ENCODE peak calls at places on chromosomes 11 and 22, in five cellular contexts. T, E, Q, R and M are unnamed samples. For H3K27me3, the result is how much of the 10 kb centered on the place peaks cover.

GRCh38 chr11:115222218-115222862 is 281.9 kb downstream of the CADM1 start:
- DNase-seq in T (peak), Q (no peak), R (no peak), E (no peak), M (peak)

GRCh38 chr22:24408630-24409029 is 18.8 kb upstream of the ADORA2A start:
- DNase-seq in R (no peak), Q (no peak), T (no peak), E (no peak), M (no peak)

GRCh38 chr11:86919557-86920210 is 35.5 kb downstream of the FZD4 start:
- DNase-seq in Q (no peak), E (peak), T (peak), R (peak), M (no peak)

GRCh38 chr22:39703890-39704658 is 133.5 kb downstream of the CACNA1I start:
- DNase-seq in E (peak), T (no peak), Q (peak), R (no peak), M (no peak)

GRCh38 chr22:44623771-44624510 is 78.1 kb upstream of the PRR5 start:
- DNase-seq in Q (no peak), E (no peak), R (peak), T (peak), M (no peak)

GRCh38 chr11:93967944-93968343 is 53.2 kb upstream of the HEPHL1 start:
- DNase-seq in R (no peak), T (no peak), Q (no peak), E (no peak), M (no peak)

GRCh38 chr11:120170741-120171261 is 32.9 kb upstream of the TRIM29 start:
- DNase-seq in E (no peak), Q (no peak), R (no peak), T (no peak), M (no peak)

GRCh38 chr11:64793271-64794160 is 9.5 kb downstream of the MAP4K2 start:
- DNase-seq in Q (no peak), T (no peak), E (no peak), R (no peak), M (no peak)

GRCh38 chr22:27273386-27273785 is 528.2 kb downstream of the MN1 start:
- DNase-seq in T (peak), Q (no peak), E (no peak), R (no peak), M (no peak)

GRCh38 chr22:37804502-37804885 is 3.2 kb upstream of the GCAT start:
- DNase-seq in R (no peak), Q (no peak), T (no peak), E (no peak), M (no peak)

GRCh38 chr11:38788591-38788990 is 2190.6 kb upstream of the RAG2 start:
- DNase-seq in E (no peak), R (no peak), T (no peak), Q (no peak), M (no peak)

GRCh38 chr11:1178201-1178885 is 20.6 kb downstream of the MUC5AC start:
- DNase-seq in E (no peak), R (no peak), T (no peak), Q (peak), M (no peak)

GRCh38 chr11:118241191-118242098 is 10.7 kb downstream of the MPZL3 start:
- DNase-seq in R (peak), T (no peak), Q (no peak), E (peak), M (no peak)

GRCh38 chr11:57498540-57498939 is 17.0 kb downstream of the SLC43A1 start:
- DNase-seq in T (no peak), R (no peak), E (no peak), Q (no peak), M (no peak)

GRCh38 chr11:130904380-130904779 is 11.9 kb downstream of the SNX19 start:
- DNase-seq in E (no peak), R (no peak), T (no peak), Q (no peak), M (no peak)

GRCh38 chr22:44448271-44448780 is 49.7 kb downstream of the RTL6 start:
- DNase-seq in T (peak), R (peak), E (peak), Q (peak), M (peak)

GRCh38 chr11:75996523-75997272 is 181.7 kb downstream of the UVRAG start:
- DNase-seq in Q (no peak), T (no peak), E (no peak), R (no peak), M (no peak)

GRCh38 chr11:113016905-113017304 is 55.7 kb downstream of the NCAM1 start:
- DNase-seq in T (no peak), Q (no peak), E (no peak), R (no peak), M (no peak)

GRCh38 chr22:31828739-31829138 is 74.9 kb downstream of the DEPDC5 start:
- DNase-seq in T (no peak), Q (no peak), E (no peak), R (no peak), M (no peak)

GRCh38 chr22:19948057-19948760 is 6.6 kb upstream of the TXNRD2 start:
- DNase-seq in T (peak), E (no peak), Q (no peak), R (no peak), M (no peak)
- TF ChIP-seq CTCF in T (no peak), E (no peak), Q (no peak), R (peak), M (no peak)

GRCh38 chr11:36702330-36703054 is 104.5 kb upstream of the RAG2 start:
- DNase-seq in E (peak), R (peak), T (peak), Q (no peak), M (peak)

GRCh38 chr11:36699271-36699670 is 101.2 kb upstream of the RAG2 start:
- DNase-seq in R (no peak), T (no peak), E (no peak), Q (no peak), M (no peak)

DNA sequence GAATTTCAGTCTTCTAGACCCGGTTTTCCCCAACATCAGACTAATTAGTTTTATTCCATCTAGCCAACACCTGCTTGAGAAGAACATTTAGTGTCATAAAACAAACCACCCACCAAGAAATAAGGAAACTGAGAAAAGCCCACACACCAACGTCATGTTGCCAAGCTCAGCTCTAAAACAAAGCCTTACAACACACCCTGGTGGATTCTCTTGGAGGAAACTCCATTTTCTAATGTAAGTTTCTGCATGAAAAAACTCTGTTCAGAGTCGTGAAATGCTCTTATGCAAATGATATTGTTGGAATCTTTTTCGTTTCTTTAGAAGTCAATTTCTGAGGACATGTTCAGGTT is 105.0 kb upstream of the RAG2 start:
- DNase-seq in Q (no peak), E (no peak), T (no peak), R (no peak), M (no peak)
- H3K4me3 ChIP-seq in Q (no peak), E (no peak), T (no peak), R (no peak), M (no peak)

GRCh38 chr11:63768232-63769043 is at the start of gene ZFTA:
- DNase-seq in E (peak), R (peak), T (peak), Q (peak), M (no peak)
- H3K27me3 ChIP-seq in E (under half), R (under half), T (under half), Q (under half), M (under half)

GRCh38 chr11:2297623-2298030 is 4.1 kb downstream of the C11orf21 start:
- DNase-seq in T (peak), R (no peak), E (no peak), Q (no peak), M (no peak)

GRCh38 chr11:2299773-2300172 is 1.9 kb downstream of the C11orf21 start:
- DNase-seq in Q (no peak), T (peak), E (no peak), R (no peak), M (no peak)

GRCh38 chr11:2300290-2300935 is 1.3 kb downstream of the C11orf21 start:
- DNase-seq in E (no peak), Q (peak), T (no peak), R (no peak), M (no peak)

GRCh38 chr11:2298131-2298794 is 3.5 kb downstream of the C11orf21 start:
- DNase-seq in Q (no peak), E (no peak), T (peak), R (no peak), M (no peak)

DNA sequence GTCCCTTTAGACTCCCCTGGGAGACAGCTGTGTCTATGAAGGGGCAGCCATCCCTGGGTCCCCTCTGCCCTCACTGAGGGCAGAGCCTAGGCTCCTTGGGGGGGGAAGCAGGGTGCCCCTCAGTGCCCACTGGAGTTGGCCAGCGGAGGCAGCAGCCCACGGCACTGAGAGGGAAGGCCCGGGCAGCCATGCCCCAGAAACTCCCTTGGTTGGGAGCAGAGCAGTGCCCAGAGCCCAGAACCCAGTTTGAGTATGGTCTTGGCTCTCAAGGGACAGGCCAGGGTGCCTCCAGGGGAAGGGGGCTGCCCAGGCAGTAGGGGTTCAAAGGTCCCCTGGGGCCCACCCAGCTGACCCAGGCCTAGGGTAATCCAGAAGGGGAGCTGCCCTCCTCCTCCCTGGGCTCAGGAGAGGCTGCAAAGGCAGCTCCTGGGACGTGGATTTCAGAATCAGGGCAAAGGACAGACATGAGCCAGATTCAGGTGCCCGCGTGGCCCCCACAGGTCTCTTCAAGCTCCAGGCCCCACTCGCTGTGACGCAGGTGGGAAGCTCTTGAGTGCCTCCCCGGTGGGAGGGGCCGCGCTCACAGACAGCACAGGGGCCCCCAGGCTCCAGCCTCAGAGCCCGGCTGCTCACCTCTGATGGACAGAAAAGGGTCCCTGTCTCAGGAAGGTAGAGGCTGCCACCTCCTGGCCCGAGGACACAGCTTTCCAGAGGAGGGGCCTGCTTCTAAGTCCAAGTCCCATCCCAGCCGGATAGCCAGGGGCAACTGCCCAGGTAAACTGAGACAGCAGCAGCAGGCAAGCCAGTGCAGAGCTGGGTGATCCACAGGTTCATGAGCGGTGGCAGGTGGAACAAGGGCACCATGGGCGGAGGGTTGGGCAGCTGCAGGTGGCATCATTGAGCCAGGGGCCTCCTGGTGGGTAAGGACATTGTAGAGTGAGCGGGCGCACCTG is 2.6 kb downstream of the C11orf21 start:
- DNase-seq in Q (no peak), E (no peak), R (peak), T (peak), M (no peak)
- TF ChIP-seq CTCF in Q (peak), E (no peak), R (peak), T (peak), M (no peak)

DNA sequence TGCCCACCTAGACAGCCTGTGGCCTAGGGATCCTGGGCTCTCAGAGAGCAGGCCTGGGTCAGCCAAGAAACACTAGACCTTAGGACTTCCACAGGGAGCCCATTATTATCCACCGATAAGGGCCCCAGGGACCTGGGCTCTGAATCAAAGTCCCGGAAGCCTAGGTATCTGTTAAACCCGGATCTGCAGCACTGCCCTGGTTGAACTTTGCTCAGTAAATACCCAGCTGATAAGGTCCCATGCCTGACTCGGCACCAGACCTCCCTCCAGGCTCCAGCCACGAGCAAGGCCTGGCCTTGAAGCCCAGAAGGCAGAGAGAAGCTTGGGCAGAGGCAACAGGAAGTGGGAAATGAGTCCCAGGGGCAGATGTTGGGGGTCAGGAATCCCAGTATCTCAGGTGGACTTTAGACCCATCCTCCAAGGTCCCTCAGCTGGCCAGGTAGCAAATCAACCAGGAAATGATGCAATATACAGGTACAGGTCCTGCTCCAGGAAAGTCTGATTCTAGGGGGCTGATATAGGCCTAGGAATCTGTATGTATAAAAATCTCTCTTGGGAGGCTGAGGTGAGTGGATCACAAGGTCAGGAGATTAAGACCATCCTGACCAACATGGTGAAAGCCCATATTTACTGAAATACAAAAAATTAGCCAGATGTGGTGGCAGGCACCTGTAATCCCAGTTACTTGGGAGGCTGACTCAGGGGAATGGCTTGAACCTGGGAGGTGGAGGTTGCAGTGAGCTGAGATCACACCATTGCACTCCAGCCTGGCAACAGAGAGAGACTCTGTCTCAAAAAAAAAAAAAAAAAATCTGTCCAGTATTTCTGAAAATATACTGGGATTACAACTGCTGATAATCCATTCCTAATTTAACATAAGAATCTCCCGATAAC is 18.7 kb downstream of the POU2AF1 start:
- DNase-seq in E (no peak), Q (no peak), R (no peak), T (peak), M (no peak)
- H3K4me3 ChIP-seq in E (no peak), Q (no peak), R (no peak), T (no peak), M (no peak)